ENCODE peak calls at places on chromosome 1, in eight cellular contexts. One of them, this sample, is unnamed.

GRCh38 chr1:204714861-204715511 is 29.4 kb upstream of the LRRN2 start:
- DNase-seq in esophagus squamous epithelium: no peak
- DNase-seq in neural progenitor cell: peak; percentile 81
- DNase-seq in uterus: no peak
- DNase-seq in RWPE1: no peak
- DNase-seq in AG04450: no peak
- DNase-seq in left ventricle myocardium inferior: no peak
- DNase-seq in thyroid gland: no peak
- DNase-seq in this sample: no peak

GRCh38 chr1:18160290-18160942 is 52.8 kb downstream of the IGSF21 start:
- DNase-seq in esophagus squamous epithelium: no peak
- DNase-seq in neural progenitor cell: no peak
- DNase-seq in uterus: no peak
- DNase-seq in RWPE1: no peak
- DNase-seq in AG04450: no peak
- DNase-seq in left ventricle myocardium inferior: peak; percentile 28
- DNase-seq in thyroid gland: peak; percentile 17
- DNase-seq in this sample: no peak

GRCh38 chr1:56145524-56145923 is 433.8 kb downstream of the PLPP3 start:
- DNase-seq in esophagus squamous epithelium: no peak
- DNase-seq in neural progenitor cell: no peak
- DNase-seq in uterus: no peak
- DNase-seq in RWPE1: no peak
- DNase-seq in AG04450: no peak
- DNase-seq in left ventricle myocardium inferior: no peak
- DNase-seq in thyroid gland: no peak
- DNase-seq in this sample: no peak

GRCh38 chr1:21801100-21801499 is 11.0 kb upstream of the LDLRAD2 start:
- DNase-seq in esophagus squamous epithelium: no peak
- DNase-seq in neural progenitor cell: no peak
- DNase-seq in uterus: no peak
- DNase-seq in RWPE1: peak; percentile 77
- DNase-seq in AG04450: no peak
- DNase-seq in left ventricle myocardium inferior: no peak
- DNase-seq in thyroid gland: no peak
- DNase-seq in this sample: no peak

GRCh38 chr1:88466899-88467580 is 217.0 kb upstream of the PKN2 start:
- DNase-seq in esophagus squamous epithelium: no peak
- DNase-seq in neural progenitor cell: no peak
- DNase-seq in uterus: no peak
- DNase-seq in RWPE1: no peak
- DNase-seq in AG04450: no peak
- DNase-seq in left ventricle myocardium inferior: no peak
- DNase-seq in thyroid gland: no peak
- DNase-seq in this sample: peak; percentile 14

GRCh38 chr1:43822040-43822439 is 111.6 kb upstream of the ARTN start:
- DNase-seq in esophagus squamous epithelium: no peak
- DNase-seq in neural progenitor cell: no peak
- DNase-seq in uterus: peak; percentile 53
- DNase-seq in RWPE1: peak; percentile 93
- DNase-seq in AG04450: peak; percentile 60
- DNase-seq in left ventricle myocardium inferior: no peak
- DNase-seq in thyroid gland: no peak
- DNase-seq in this sample: no peak

GRCh38 chr1:204763773-204764427 is 78.4 kb upstream of the LRRN2 start:
- DNase-seq in esophagus squamous epithelium: peak; percentile 11
- DNase-seq in neural progenitor cell: peak; percentile 91
- DNase-seq in uterus: peak; percentile 53
- DNase-seq in RWPE1: peak; percentile 92
- DNase-seq in AG04450: peak; percentile 23
- DNase-seq in left ventricle myocardium inferior: peak; percentile 59
- DNase-seq in thyroid gland: peak; percentile 92
- DNase-seq in this sample: peak; percentile 84

GRCh38 chr1:29122987-29123870 is 474 bp downstream of the TMEM200B start:
- DNase-seq in esophagus squamous epithelium: no peak
- DNase-seq in neural progenitor cell: peak; percentile 59
- DNase-seq in uterus: peak; percentile 51
- DNase-seq in RWPE1: no peak
- DNase-seq in AG04450: no peak
- DNase-seq in left ventricle myocardium inferior: peak; percentile 19
- DNase-seq in thyroid gland: no peak
- DNase-seq in this sample: peak; percentile 53

GRCh38 chr1:18575620-18576019 is 55.0 kb upstream of the PAX7 start:
- DNase-seq in esophagus squamous epithelium: no peak
- DNase-seq in neural progenitor cell: peak; percentile 90
- DNase-seq in uterus: no peak
- DNase-seq in RWPE1: peak; percentile 76
- DNase-seq in AG04450: no peak
- DNase-seq in left ventricle myocardium inferior: peak; percentile 61
- DNase-seq in thyroid gland: peak; percentile 48
- DNase-seq in this sample: peak; percentile 56

GRCh38 chr1:170164103-170164763 is 18.5 kb downstream of the NTMT2 start:
- DNase-seq in esophagus squamous epithelium: no peak
- DNase-seq in neural progenitor cell: no peak
- DNase-seq in uterus: no peak
- DNase-seq in RWPE1: no peak
- DNase-seq in AG04450: no peak
- DNase-seq in left ventricle myocardium inferior: no peak
- DNase-seq in thyroid gland: no peak
- DNase-seq in this sample: no peak

GRCh38 chr1:181366910-181367309 is 116.4 kb upstream of the CACNA1E start:
- DNase-seq in esophagus squamous epithelium: no peak
- DNase-seq in neural progenitor cell: no peak
- DNase-seq in uterus: no peak
- DNase-seq in RWPE1: no peak
- DNase-seq in AG04450: no peak
- DNase-seq in left ventricle myocardium inferior: no peak
- DNase-seq in thyroid gland: no peak
- DNase-seq in this sample: no peak

GRCh38 chr1:66243548-66244130 is 290.3 kb upstream of the SGIP1 start:
- DNase-seq in esophagus squamous epithelium: no peak
- DNase-seq in neural progenitor cell: no peak
- DNase-seq in uterus: no peak
- DNase-seq in RWPE1: no peak
- DNase-seq in AG04450: no peak
- DNase-seq in left ventricle myocardium inferior: no peak
- DNase-seq in thyroid gland: no peak
- DNase-seq in this sample: no peak

GRCh38 chr1:4702927-4703326 is 48.5 kb downstream of the AJAP1 start:
- DNase-seq in esophagus squamous epithelium: no peak
- DNase-seq in neural progenitor cell: no peak
- DNase-seq in uterus: no peak
- DNase-seq in RWPE1: peak; percentile 82
- DNase-seq in AG04450: no peak
- DNase-seq in left ventricle myocardium inferior: no peak
- DNase-seq in thyroid gland: no peak
- DNase-seq in this sample: no peak

DNA sequence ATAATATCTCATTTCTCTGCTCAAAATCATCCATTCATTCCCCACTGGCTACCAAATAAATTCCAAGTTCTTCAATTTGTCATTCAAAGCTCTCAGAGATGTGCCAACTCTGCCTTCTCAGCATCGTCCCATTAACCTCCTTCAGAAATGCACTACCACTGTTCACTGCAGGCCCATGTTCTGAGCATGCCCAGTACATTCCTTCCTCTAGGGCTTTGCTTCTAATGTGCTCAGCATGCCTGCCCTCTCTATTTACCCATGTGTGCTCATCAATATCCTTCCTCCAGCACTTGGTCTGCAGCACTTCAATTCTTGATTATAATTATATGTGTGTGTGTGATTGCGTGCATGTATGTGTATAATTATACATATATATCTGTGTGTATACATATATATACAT is 36.1 kb upstream of the RGS8 start:
- DNase-seq in esophagus squamous epithelium: no peak
- DNase-seq in neural progenitor cell: peak; percentile 37
- DNase-seq in uterus: no peak
- DNase-seq in RWPE1: no peak
- DNase-seq in AG04450: no peak
- DNase-seq in left ventricle myocardium inferior: no peak
- DNase-seq in thyroid gland: no peak
- DNase-seq in this sample: no peak
- TF ChIP-seq CTCF in esophagus squamous epithelium: no peak
- TF ChIP-seq CTCF in neural progenitor cell: peak; percentile 40
- TF ChIP-seq CTCF in uterus: no peak
- TF ChIP-seq CTCF in RWPE1: no peak
- TF ChIP-seq CTCF in AG04450: peak; percentile 49
- TF ChIP-seq CTCF in left ventricle myocardium inferior: peak; percentile 26
- TF ChIP-seq CTCF in thyroid gland: no peak
- TF ChIP-seq CTCF in this sample: no peak

GRCh38 chr1:3163356-3163755 is 94.4 kb downstream of the PRDM16 start:
- DNase-seq in esophagus squamous epithelium: no peak
- DNase-seq in neural progenitor cell: no peak
- DNase-seq in uterus: no peak
- DNase-seq in RWPE1: no peak
- DNase-seq in AG04450: no peak
- DNase-seq in left ventricle myocardium inferior: no peak
- DNase-seq in thyroid gland: peak; percentile 62
- DNase-seq in this sample: no peak

GRCh38 chr1:3162483-3162882 is 93.5 kb downstream of the PRDM16 start:
- DNase-seq in esophagus squamous epithelium: no peak
- DNase-seq in neural progenitor cell: no peak
- DNase-seq in uterus: no peak
- DNase-seq in RWPE1: no peak
- DNase-seq in AG04450: no peak
- DNase-seq in left ventricle myocardium inferior: no peak
- DNase-seq in thyroid gland: no peak
- DNase-seq in this sample: no peak

GRCh38 chr1:3167255-3167654 is 98.3 kb downstream of the PRDM16 start:
- DNase-seq in esophagus squamous epithelium: no peak
- DNase-seq in neural progenitor cell: peak; percentile 36
- DNase-seq in uterus: no peak
- DNase-seq in RWPE1: no peak
- DNase-seq in AG04450: no peak
- DNase-seq in left ventricle myocardium inferior: no peak
- DNase-seq in thyroid gland: no peak
- DNase-seq in this sample: no peak

GRCh38 chr1:3166206-3166918 is 97.4 kb downstream of the PRDM16 start:
- DNase-seq in esophagus squamous epithelium: no peak
- DNase-seq in neural progenitor cell: no peak
- DNase-seq in uterus: no peak
- DNase-seq in RWPE1: no peak
- DNase-seq in AG04450: no peak
- DNase-seq in left ventricle myocardium inferior: no peak
- DNase-seq in thyroid gland: no peak
- DNase-seq in this sample: no peak

GRCh38 chr1:3164671-3165070 is 95.7 kb downstream of the PRDM16 start:
- DNase-seq in esophagus squamous epithelium: no peak
- DNase-seq in neural progenitor cell: no peak
- DNase-seq in uterus: no peak
- DNase-seq in RWPE1: no peak
- DNase-seq in AG04450: no peak
- DNase-seq in left ventricle myocardium inferior: no peak
- DNase-seq in thyroid gland: no peak
- DNase-seq in this sample: no peak
- H3K27ac ChIP-seq in esophagus squamous epithelium: no peak overlapping the region
- H3K27ac ChIP-seq in neural progenitor cell: no peak overlapping the region
- H3K27ac ChIP-seq in uterus: no peak overlapping the region
- H3K27ac ChIP-seq in RWPE1: no peak overlapping the region
- H3K27ac ChIP-seq in AG04450: no peak overlapping the region
- H3K27ac ChIP-seq in left ventricle myocardium inferior: no peak overlapping the region
- H3K27ac ChIP-seq in thyroid gland: no peak overlapping the region
- H3K27ac ChIP-seq in this sample: no peak overlapping the region

GRCh38 chr1:156134716-156135435 is 18.5 kb upstream of the SEMA4A start:
- DNase-seq in esophagus squamous epithelium: no peak
- DNase-seq in neural progenitor cell: no peak
- DNase-seq in uterus: no peak
- DNase-seq in RWPE1: no peak
- DNase-seq in AG04450: no peak
- DNase-seq in left ventricle myocardium inferior: no peak
- DNase-seq in thyroid gland: no peak
- DNase-seq in this sample: no peak

GRCh38 chr1:156140879-156141707 is 12.3 kb upstream of the SEMA4A start:
- DNase-seq in esophagus squamous epithelium: no peak
- DNase-seq in neural progenitor cell: peak; percentile 85
- DNase-seq in uterus: no peak
- DNase-seq in RWPE1: no peak
- DNase-seq in AG04450: no peak
- DNase-seq in left ventricle myocardium inferior: no peak
- DNase-seq in thyroid gland: peak; percentile 53
- DNase-seq in this sample: no peak

GRCh38 chr1:156135930-156136871 is 17.2 kb upstream of the SEMA4A start:
- DNase-seq in esophagus squamous epithelium: no peak
- DNase-seq in neural progenitor cell: no peak
- DNase-seq in uterus: no peak
- DNase-seq in RWPE1: no peak
- DNase-seq in AG04450: no peak
- DNase-seq in left ventricle myocardium inferior: no peak
- DNase-seq in thyroid gland: no peak
- DNase-seq in this sample: no peak

GRCh38 chr1:156138366-156138969 is 14.9 kb upstream of the SEMA4A start:
- DNase-seq in esophagus squamous epithelium: no peak
- DNase-seq in neural progenitor cell: no peak
- DNase-seq in uterus: no peak
- DNase-seq in RWPE1: no peak
- DNase-seq in AG04450: no peak
- DNase-seq in left ventricle myocardium inferior: no peak
- DNase-seq in thyroid gland: no peak
- DNase-seq in this sample: no peak

DNA sequence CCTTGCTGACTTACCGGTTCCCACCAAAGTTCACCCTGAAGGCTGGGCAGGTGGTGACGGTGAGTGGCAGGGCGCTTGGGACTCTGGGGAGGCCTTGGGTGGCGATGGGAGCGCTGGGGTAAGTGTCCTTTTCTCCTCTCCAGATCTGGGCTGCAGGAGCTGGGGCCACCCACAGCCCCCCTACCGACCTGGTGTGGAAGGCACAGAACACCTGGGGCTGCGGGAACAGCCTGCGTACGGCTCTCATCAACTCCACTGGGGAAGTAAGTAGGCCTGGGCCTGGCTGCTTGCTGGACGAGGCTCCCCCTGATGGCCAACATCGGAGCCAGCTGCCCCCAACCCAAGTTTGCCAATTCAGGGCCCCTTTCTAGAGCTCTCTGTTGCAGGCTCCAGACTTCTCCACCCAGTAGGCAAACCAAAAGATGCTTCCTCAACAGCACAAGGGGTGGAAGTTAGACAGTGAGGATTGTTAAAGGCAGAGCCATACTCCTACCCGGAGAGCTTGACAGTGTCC is 16.4 kb upstream of the SEMA4A start:
- DNase-seq in esophagus squamous epithelium: no peak
- DNase-seq in neural progenitor cell: no peak
- DNase-seq in uterus: no peak
- DNase-seq in RWPE1: no peak
- DNase-seq in AG04450: no peak
- DNase-seq in left ventricle myocardium inferior: no peak
- DNase-seq in thyroid gland: no peak
- DNase-seq in this sample: no peak
- TF ChIP-seq CTCF in esophagus squamous epithelium: no peak
- TF ChIP-seq CTCF in neural progenitor cell: peak; percentile 22
- TF ChIP-seq CTCF in uterus: no peak
- TF ChIP-seq CTCF in RWPE1: no peak
- TF ChIP-seq CTCF in AG04450: peak; percentile 23
- TF ChIP-seq CTCF in left ventricle myocardium inferior: no peak
- TF ChIP-seq CTCF in thyroid gland: no peak
- TF ChIP-seq CTCF in this sample: no peak

DNA sequence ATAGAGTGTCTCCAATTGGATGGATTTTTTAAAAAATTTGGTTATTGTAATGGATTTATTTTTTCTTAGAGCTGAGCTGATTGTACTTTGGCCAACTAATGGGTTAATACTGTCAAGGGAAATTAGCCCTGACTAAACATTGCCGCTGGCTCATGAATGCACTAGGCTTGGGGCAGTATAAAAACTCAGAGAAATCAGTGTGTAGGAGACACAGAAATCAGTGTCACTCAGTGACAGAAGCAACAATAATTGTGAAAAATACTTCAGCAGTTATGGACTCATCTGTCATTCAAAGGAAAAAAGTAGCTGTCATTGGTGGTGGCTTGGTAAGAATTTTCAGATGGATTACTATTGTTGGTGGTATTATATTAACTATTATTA is at the start of gene KMO:
- DNase-seq in esophagus squamous epithelium: no peak
- DNase-seq in neural progenitor cell: no peak
- DNase-seq in uterus: no peak
- DNase-seq in RWPE1: no peak
- DNase-seq in AG04450: no peak
- DNase-seq in left ventricle myocardium inferior: no peak
- DNase-seq in thyroid gland: no peak
- DNase-seq in this sample: no peak
- H3K27ac ChIP-seq in esophagus squamous epithelium: peak within 1 kb of the TSS; percentile 51
- H3K27ac ChIP-seq in neural progenitor cell: no peak within 1 kb of the TSS
- H3K27ac ChIP-seq in uterus: no peak within 1 kb of the TSS
- H3K27ac ChIP-seq in RWPE1: no peak within 1 kb of the TSS
- H3K27ac ChIP-seq in AG04450: no peak within 1 kb of the TSS
- H3K27ac ChIP-seq in left ventricle myocardium inferior: peak within 1 kb of the TSS; percentile 31
- H3K27ac ChIP-seq in thyroid gland: no peak within 1 kb of the TSS
- H3K27ac ChIP-seq in this sample: no peak within 1 kb of the TSS